ENCODE peak calls at places on chromosomes 11 and 22, in seven cellular contexts. B is tibial nerve, J is brain microvascular endothelial cell, L is lower leg skin, F is A549, W is left ventricle myocardium inferior, S is astrocyte. Z is an unnamed sample.
A peak's percentile ranks its signal among the peaks of the same experiment; 100 is the strongest.

GRCh38 chr11:59437770-59438169 is 1.5 kb downstream of the OR5A1 start:
- DNase-seq in B (no peak), J (no peak), L (no peak), F (no peak), W (no peak), S (no peak), Z (no peak)

GRCh38 chr11:117734596-117734995 is 62.4 kb downstream of the DSCAML1 start:
- DNase-seq in B (no peak), J (no peak), L (no peak), F (no peak), W (no peak), S (no peak), Z (no peak)

GRCh38 chr11:15507592-15507991 is 392.9 kb downstream of the INSC start:
- DNase-seq in B (no peak), J (peak; percentile 16), L (no peak), F (peak; percentile 46), W (no peak), S (peak; percentile 56), Z (no peak)

GRCh38 chr11:73577496-73577917 is 20.4 kb downstream of the FAM168A start:
- DNase-seq in B (no peak), J (no peak), L (no peak), F (no peak), W (no peak), S (peak; percentile 32), Z (no peak)

GRCh38 chr22:45831394-45831793 is 145.6 kb downstream of the WNT7B start:
- DNase-seq in B (no peak), J (peak; percentile 13), L (no peak), F (peak; percentile 28), W (no peak), S (peak; percentile 44), Z (no peak)

GRCh38 chr22:50674606-50675552 is 2.3 kb downstream of the SHANK3 start:
- DNase-seq in B (no peak), J (no peak), L (no peak), F (peak; percentile 50), W (no peak), S (no peak), Z (no peak)

GRCh38 chr22:35642305-35642741 is 5.9 kb upstream of the APOL6 start:
- DNase-seq in B (no peak), J (no peak), L (no peak), F (no peak), W (no peak), S (no peak), Z (no peak)

GRCh38 chr11:103709366-103709765 is 327.1 kb upstream of the DDI1 start:
- DNase-seq in B (no peak), J (no peak), L (no peak), F (no peak), W (no peak), S (no peak), Z (no peak)

GRCh38 chr22:40720538-40721256 is 41.4 kb downstream of the MCHR1 start:
- DNase-seq in B (no peak), J (no peak), L (no peak), F (peak; percentile 21), W (no peak), S (peak; percentile 54), Z (no peak)

GRCh38 chr11:59550842-59551650 is 39.7 kb downstream of the OR4D9 start:
- DNase-seq in B (peak; percentile 90), J (peak; percentile 94), L (peak; percentile 81), F (peak; percentile 95), W (peak; percentile 64), S (peak; percentile 82), Z (peak; percentile 76)

GRCh38 chr11:21565283-21565682 is 627.6 kb upstream of the ANO5 start:
- DNase-seq in B (no peak), J (no peak), L (no peak), F (no peak), W (no peak), S (no peak), Z (no peak)

GRCh38 chr11:120035756-120036155 is 102.2 kb downstream of the TRIM29 start:
- DNase-seq in B (no peak), J (no peak), L (no peak), F (no peak), W (no peak), S (no peak), Z (no peak)

GRCh38 chr11:3674189-3674588 is 3.0 kb upstream of the CHRNA10 start:
- DNase-seq in B (no peak), J (peak; percentile 49), L (no peak), F (peak; percentile 21), W (no peak), S (peak; percentile 89), Z (no peak)

GRCh38 chr11:62468577-62468976 is 49.7 kb downstream of the SCGB1A1 start:
- DNase-seq in B (no peak), J (no peak), L (no peak), F (no peak), W (no peak), S (no peak), Z (no peak)

GRCh38 chr11:27398413-27398780 is 35.4 kb upstream of the CCDC34 start:
- DNase-seq in B (no peak), J (no peak), L (no peak), F (no peak), W (no peak), S (no peak), Z (no peak)

GRCh38 chr11:130211144-130211543 is 51.6 kb downstream of the ST14 start:
- DNase-seq in B (no peak), J (no peak), L (peak; percentile 1), F (no peak), W (no peak), S (no peak), Z (no peak)

GRCh38 chr22:48258841-48259240 is 1496.4 kb downstream of the TBC1D22A start:
- DNase-seq in B (no peak), J (no peak), L (no peak), F (no peak), W (no peak), S (no peak), Z (no peak)

GRCh38 chr11:77093056-77093891 is 9.4 kb upstream of the OMP start:
- DNase-seq in B (no peak), J (no peak), L (no peak), F (no peak), W (no peak), S (no peak), Z (no peak)

GRCh38 chr11:23995891-23996290 is 501.0 kb upstream of the LUZP2 start:
- DNase-seq in B (no peak), J (peak; percentile 19), L (no peak), F (no peak), W (no peak), S (peak; percentile 74), Z (no peak)

GRCh38 chr11:21105196-21105917 is 436.0 kb downstream of the NELL1 start:
- DNase-seq in B (no peak), J (no peak), L (no peak), F (no peak), W (no peak), S (no peak), Z (no peak)

GRCh38 chr11:125431009-125431408 is 65.1 kb downstream of the FEZ1 start:
- DNase-seq in B (no peak), J (no peak), L (no peak), F (no peak), W (no peak), S (no peak), Z (no peak)

GRCh38 chr11:84408946-84409411 is 1122.8 kb upstream of the CCDC90B start:
- DNase-seq in B (no peak), J (no peak), L (no peak), F (no peak), W (no peak), S (peak; percentile 66), Z (no peak)

GRCh38 chr11:62879150-62879549 is 1.5 kb upstream of the SLC3A2 start:
- DNase-seq in B (no peak), J (no peak), L (no peak), F (no peak), W (no peak), S (no peak), Z (no peak)

DNA sequence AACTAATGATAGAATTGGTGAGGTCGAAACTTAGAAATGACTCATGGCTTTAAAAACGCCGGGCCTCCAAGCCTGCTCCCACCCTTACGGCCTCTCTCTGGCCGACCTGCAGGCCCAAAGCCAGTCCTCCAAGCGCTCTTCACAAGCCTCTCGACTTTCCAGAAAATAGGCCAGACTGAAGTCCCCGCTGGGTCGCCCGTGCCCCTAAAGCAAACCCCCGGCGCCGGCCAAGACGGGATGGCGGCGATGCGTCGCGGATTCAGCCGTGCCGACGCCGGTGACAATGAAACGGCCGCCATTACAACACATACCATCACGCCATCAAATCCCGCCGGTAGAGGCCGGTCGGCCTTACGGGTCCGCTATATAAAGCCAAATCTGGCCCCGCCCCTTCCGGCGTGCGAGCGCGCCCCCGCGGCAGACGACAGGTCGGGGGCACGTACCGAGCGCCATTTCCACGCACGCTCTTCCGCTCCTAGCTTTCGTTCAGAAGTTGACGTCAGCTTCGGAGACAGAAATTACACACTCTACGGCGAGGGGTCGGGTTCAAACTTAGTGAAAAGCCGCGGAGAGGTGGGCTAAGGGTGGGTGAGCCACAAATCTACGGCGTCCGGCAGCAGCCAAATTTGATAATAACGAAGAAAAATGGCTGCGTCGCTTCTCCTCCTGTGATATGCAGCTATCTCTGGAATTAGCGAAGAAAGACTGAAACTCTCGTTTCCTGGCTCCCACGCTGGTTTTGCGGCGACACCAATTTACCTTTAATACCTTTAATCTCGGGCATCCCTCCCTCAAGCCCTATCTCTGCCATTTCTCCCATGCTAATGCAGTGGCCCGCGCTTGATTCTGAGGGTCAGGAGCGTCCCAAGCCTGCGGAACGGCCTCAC is at the start of gene RPL3:
- DNase-seq in B (peak; percentile 98), J (peak; percentile 93), L (peak; percentile 95), F (peak; percentile 98), W (peak; percentile 96), S (peak; percentile 96), Z (peak; percentile 98)
- TF ChIP-seq CTCF in B (no peak), J (no peak), L (no peak), F (no peak), W (peak; percentile 42), S (no peak), Z (no peak)

GRCh38 chr11:82890002-82890341 is 10.3 kb downstream of the PRCP start:
- DNase-seq in B (no peak), J (no peak), L (no peak), F (no peak), W (no peak), S (no peak), Z (no peak)
- H3K4me3 ChIP-seq in B (no peak overlapping the region), J (no peak overlapping the region), L (no peak overlapping the region), F (no peak overlapping the region), W (peak overlapping the region; percentile 37), S (no peak overlapping the region), Z (no peak overlapping the region)

DNA sequence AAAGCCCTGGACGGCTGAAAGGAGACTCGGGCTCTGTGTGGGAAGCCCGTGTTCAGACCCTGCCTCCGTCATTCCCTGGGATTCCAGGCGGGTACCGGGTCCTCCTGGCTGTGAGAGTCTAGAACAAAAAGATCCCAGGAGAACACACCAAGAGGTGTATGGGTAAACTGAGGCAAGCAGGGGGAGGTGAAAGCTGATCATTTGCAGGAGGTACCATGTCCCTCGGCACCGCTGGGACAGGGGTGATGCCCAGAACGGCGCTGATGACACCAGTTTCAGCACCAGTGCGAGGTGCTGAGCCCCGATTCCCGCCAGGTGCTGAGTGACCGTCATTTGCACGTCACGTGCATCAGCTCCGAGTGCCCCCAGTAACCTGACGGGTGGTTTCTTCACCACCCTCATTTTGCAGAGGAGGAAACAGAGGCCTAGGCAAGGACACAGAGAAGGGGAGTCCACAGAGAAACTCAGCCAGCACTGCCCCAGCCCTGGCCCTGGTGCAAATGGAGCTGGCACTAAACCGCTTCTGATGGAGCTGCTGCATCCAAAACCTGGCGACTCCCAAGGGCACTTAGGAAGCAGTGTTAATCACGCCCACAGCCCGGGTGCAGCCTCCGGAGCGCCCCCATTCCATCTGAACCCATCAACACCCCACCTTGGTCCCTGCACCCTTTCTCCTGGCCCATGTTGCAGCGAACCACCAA is 16.8 kb downstream of the MACROD1 start:
- DNase-seq in B (no peak), J (no peak), L (no peak), F (no peak), W (no peak), S (no peak), Z (no peak)
- TF ChIP-seq CTCF in B (no peak), J (no peak), L (no peak), F (peak; percentile 22), W (peak; percentile 53), S (peak; percentile 11), Z (no peak)

GRCh38 chr22:28442264-28442950 is 237.2 kb downstream of the TTC28 start:
- DNase-seq in B (peak; percentile 36), J (peak; percentile 54), L (peak; percentile 42), F (no peak), W (peak; percentile 81), S (peak; percentile 64), Z (peak; percentile 79)
- H3K4me3 ChIP-seq in B (peak overlapping the region; percentile 49), J (peak overlapping the region; percentile 62), L (peak overlapping the region; percentile 40), F (no peak overlapping the region), W (peak overlapping the region; percentile 81), S (peak overlapping the region; percentile 72), Z (peak overlapping the region; percentile 75)